ENCODE peak calls at places on chromosomes 16 and 17, in five cellular contexts. T, J, Y, H and R are unnamed samples.

GRCh38 chr16:20899503-20900298 is 457 bp downstream of the DCUN1D3 start:
- DNase-seq in J (no peak), T (no peak), Y (peak; percentile 80), H (no peak), R (peak; percentile 9)

GRCh38 chr17:44197107-44197506 is 2.6 kb downstream of the ATXN7L3 start:
- DNase-seq in T (no peak), H (no peak), J (no peak), Y (no peak), R (no peak)

GRCh38 chr16:85067431-85067830 is 39.8 kb downstream of the KIAA0513 start:
- DNase-seq in T (no peak), J (no peak), Y (no peak), H (no peak), R (no peak)

GRCh38 chr16:8571061-8571596 is 19.2 kb downstream of the TMEM114 start:
- DNase-seq in Y (no peak), J (peak; percentile 68), H (no peak), T (no peak), R (no peak)

GRCh38 chr17:32875904-32876413 is 965 bp downstream of the MYO1D start:
- DNase-seq in T (no peak), Y (no peak), J (no peak), H (peak; percentile 13), R (no peak)

GRCh38 chr16:74888888-74889287 is 96.0 kb downstream of the WDR59 start:
- DNase-seq in T (no peak), Y (no peak), H (no peak), J (no peak), R (no peak)

GRCh38 chr17:37239690-37240344 is 136.0 kb upstream of the C17orf78 start:
- DNase-seq in T (peak; percentile 3), H (peak; percentile 38), Y (peak; percentile 14), J (peak; percentile 12), R (peak; percentile 39)

GRCh38 chr16:11370084-11370931 is 25.0 kb downstream of the RMI2 start:
- DNase-seq in T (no peak), J (no peak), H (no peak), Y (peak; percentile 19), R (peak; percentile 92)

GRCh38 chr17:29622337-29623282 is at the start of gene CORO6:
- DNase-seq in H (no peak), T (no peak), J (peak; percentile 92), Y (peak; percentile 78), R (peak; percentile 76)

GRCh38 chr16:55478827-55479559 is at the start of gene MMP2:
- DNase-seq in H (no peak), Y (peak; percentile 81), J (peak; percentile 91), T (no peak), R (no peak)

GRCh38 chr17:28892024-28892423 is 5.5 kb downstream of the FLOT2 start:
- DNase-seq in T (no peak), J (no peak), H (no peak), Y (no peak), R (no peak)

GRCh38 chr17:28227278-28228108 is 91.5 kb upstream of the TMEM97 start:
- DNase-seq in H (peak; percentile 39), J (peak; percentile 99), Y (peak; percentile 93), T (peak; percentile 73), R (no peak)

GRCh38 chr17:78999947-79000395 is 9.6 kb downstream of the CANT1 start:
- DNase-seq in T (no peak), H (no peak), Y (no peak), J (no peak), R (no peak)

GRCh38 chr17:7929158-7930029 is at the start of gene KCNAB3:
- DNase-seq in Y (peak; percentile 82), T (no peak), H (no peak), J (peak; percentile 95), R (no peak)

GRCh38 chr16:2985893-2986355 is 5.7 kb upstream of the PKMYT1 start:
- DNase-seq in Y (no peak), H (no peak), T (no peak), J (no peak), R (no peak)

GRCh38 chr16:78570409-78571141 is 471.1 kb downstream of the WWOX start:
- DNase-seq in J (no peak), Y (no peak), T (no peak), H (no peak), R (no peak)

GRCh38 chr16:27405546-27406451 is 3.8 kb downstream of the IL21R start:
- DNase-seq in Y (no peak), J (no peak), T (no peak), H (no peak), R (peak; percentile 41)

GRCh38 chr17:41437254-41437653 is 3.5 kb downstream of the KRT38 start:
- DNase-seq in T (no peak), Y (no peak), J (no peak), H (no peak), R (no peak)

GRCh38 chr16:23952128-23953041 is 116.6 kb downstream of the PRKCB start:
- DNase-seq in T (no peak), J (peak; percentile 64), H (no peak), Y (peak; percentile 74), R (no peak)

GRCh38 chr17:34201225-34201624 is 53.9 kb upstream of the CCL2 start:
- DNase-seq in J (no peak), H (no peak), T (no peak), Y (no peak), R (no peak)

GRCh38 chr17:34199932-34200534 is 55.1 kb upstream of the CCL2 start:
- DNase-seq in J (peak; percentile 90), H (peak; percentile 77), T (peak; percentile 55), Y (peak; percentile 91), R (peak; percentile 86)

GRCh38 chr17:34201767-34202166 is 53.3 kb upstream of the CCL2 start:
- DNase-seq in H (no peak), T (no peak), Y (no peak), J (no peak), R (no peak)

GRCh38 chr17:34198519-34198918 is 56.6 kb upstream of the CCL2 start:
- DNase-seq in J (no peak), H (no peak), Y (no peak), T (no peak), R (no peak)

DNA sequence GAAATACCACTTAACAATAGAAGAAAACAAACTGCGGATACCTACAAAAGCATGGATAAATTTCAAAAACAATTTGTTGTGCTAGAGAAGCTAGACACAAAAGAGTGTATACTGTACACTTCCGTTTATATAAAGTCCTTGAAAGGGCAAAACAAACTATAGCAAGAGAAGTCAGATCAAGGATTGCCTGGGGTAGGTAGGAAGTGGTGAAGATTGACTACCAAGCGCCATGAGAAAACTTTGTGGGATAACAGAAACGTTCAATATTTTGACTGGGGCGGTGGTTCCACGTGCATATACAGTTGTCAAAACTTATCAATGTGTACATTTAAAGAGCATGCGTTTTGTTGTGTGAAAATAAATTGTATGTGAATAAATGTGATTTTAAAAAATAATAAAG is 55.6 kb upstream of the CCL2 start:
- DNase-seq in T (no peak), Y (no peak), H (no peak), J (no peak), R (no peak)
- TF ChIP-seq EZH2phosphoT487 in T (no peak), Y (no peak), H (no peak), J (no peak), R (no peak)

GRCh38 chr17:76529643-76530488 is 7.6 kb downstream of the CYGB start:
- DNase-seq in J (peak; percentile 55), H (no peak), T (no peak), Y (peak; percentile 81), R (peak; percentile 39)

GRCh38 chr17:76528156-76528527 is 9.4 kb downstream of the CYGB start:
- DNase-seq in T (no peak), H (peak; percentile 34), J (no peak), Y (no peak), R (peak; percentile 93)

GRCh38 chr17:76527430-76528111 is 9.9 kb downstream of the CYGB start:
- DNase-seq in T (no peak), Y (peak; percentile 81), H (peak; percentile 85), J (peak; percentile 62), R (peak; percentile 92)

GRCh38 chr17:76529224-76529642 is 8.3 kb downstream of the CYGB start:
- DNase-seq in T (no peak), Y (peak; percentile 80), H (peak; percentile 70), J (no peak), R (peak; percentile 50)

GRCh38 chr17:76528528-76529223 is 8.8 kb downstream of the CYGB start:
- DNase-seq in Y (no peak), T (no peak), J (no peak), H (no peak), R (peak; percentile 85)
- H2AFZ ChIP-seq in Y (no peak overlapping the region), T (no peak overlapping the region), J (no peak overlapping the region), H (peak overlapping the region; percentile 25), R (peak overlapping the region; percentile 82)

GRCh38 chr17:55238197-55238930 is 26.4 kb upstream of the HLF start:
- DNase-seq in J (peak; percentile 96), H (peak; percentile 85), T (peak; percentile 92), Y (peak; percentile 99), R (no peak)

GRCh38 chr17:55237826-55238196 is 26.9 kb upstream of the HLF start:
- DNase-seq in H (no peak), J (no peak), T (no peak), Y (no peak), R (no peak)

GRCh38 chr17:55241097-55241496 is 23.7 kb upstream of the HLF start:
- DNase-seq in J (no peak), Y (no peak), T (no peak), H (no peak), R (no peak)

GRCh38 chr17:55237268-55237667 is 27.5 kb upstream of the HLF start:
- DNase-seq in J (no peak), H (no peak), Y (no peak), T (no peak), R (peak; percentile 20)

DNA sequence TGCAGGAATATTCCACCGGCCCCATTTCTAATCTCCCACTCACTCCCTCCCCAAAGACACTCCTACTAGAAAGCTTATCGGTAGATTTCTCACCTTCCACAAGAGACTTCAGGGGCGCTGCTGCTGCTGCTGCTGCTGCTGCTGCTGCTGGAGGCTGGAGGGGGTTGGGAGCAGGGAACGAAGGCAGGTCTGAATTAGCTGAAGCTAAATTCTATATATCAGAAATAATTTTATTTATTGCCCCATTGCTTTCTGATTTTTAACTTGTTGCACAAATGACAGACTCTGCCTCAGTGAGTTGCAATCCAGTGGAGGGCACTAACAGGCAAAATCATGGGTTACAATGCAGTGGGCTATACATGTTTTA is 25.8 kb upstream of the HLF start:
- DNase-seq in Y (peak; percentile 41), J (peak; percentile 42), T (no peak), H (no peak), R (no peak)
- TF ChIP-seq CTCF in Y (no peak), J (peak; percentile 20), T (peak; percentile 23), H (peak; percentile 36), R (no peak)

GRCh38 chr17:75250009-75250471 is 11.4 kb downstream of the GGA3 start:
- DNase-seq in H (no peak), J (no peak), Y (no peak), T (no peak), R (peak; percentile 50)
- TF ChIP-seq EZH2phosphoT487 in H (no peak), J (no peak), Y (no peak), T (no peak), R (no peak)